ENCODE peak calls at places on chromosomes 4 and X, in four cellular contexts. U is left ventricle myocardium inferior, G is breast epithelium, I is mammary epithelial cell. S is an unnamed sample.

GRCh38 chr4:41358626-41359025 is 101.9 kb downstream of the UCHL1 start:
- DNase-seq in I (no peak), U (peak), G (no peak), S (no peak)

GRCh38 chr4:8374851-8375649 is 65.5 kb downstream of the ACOX3 start:
- DNase-seq in I (no peak), G (no peak), U (peak), S (no peak)

GRCh38 chr4:7564242-7564641 is 129.5 kb upstream of the PSAPL1 start:
- DNase-seq in U (no peak), I (no peak), G (no peak), S (no peak)

GRCh38 chrX:68945603-68946228 is 116.9 kb downstream of the EFNB1 start:
- DNase-seq in I (no peak), U (no peak), G (no peak), S (no peak)

GRCh38 chr4:34365891-34366290 is 1878.4 kb downstream of the ARAP2 start:
- DNase-seq in U (no peak), G (no peak), I (no peak), S (no peak)

GRCh38 chrX:148265829-148266228 is 234.6 kb upstream of the AFF2 start:
- DNase-seq in U (no peak), I (no peak), G (no peak), S (no peak)

GRCh38 chrX:150506486-150506885 is 61.9 kb upstream of the MTM1 start:
- DNase-seq in G (no peak), U (no peak), I (no peak), S (no peak)

GRCh38 chr4:4690854-4691253 is 149.0 kb upstream of the STX18 start:
- DNase-seq in I (no peak), U (no peak), G (no peak), S (no peak)

GRCh38 chr4:5863461-5864113 is 29.3 kb downstream of the CRMP1 start:
- DNase-seq in I (peak), G (no peak), U (no peak), S (peak)

GRCh38 chr4:20532871-20533870 is 167.1 kb upstream of the PACRGL start:
- DNase-seq in G (no peak), U (no peak), I (peak), S (peak)

GRCh38 chrX:79268788-79269187 is 98.3 kb downstream of the ITM2A start:
- DNase-seq in U (no peak), I (no peak), G (no peak), S (no peak)

GRCh38 chr4:40629401-40630334 is at the start of gene RBM47:
- DNase-seq in G (peak), I (peak), U (peak), S (peak)

GRCh38 chr4:56007154-56007553 is 58.4 kb downstream of the CEP135 start:
- DNase-seq in I (no peak), G (no peak), U (no peak), S (no peak)

GRCh38 chr4:132593717-132594400 is 555.2 kb upstream of the PCDH10 start:
- DNase-seq in G (no peak), U (no peak), I (peak), S (peak)

GRCh38 chr4:105210901-105211300 is 64.2 kb downstream of the TET2 start:
- DNase-seq in I (peak), G (no peak), U (no peak), S (no peak)

GRCh38 chrX:153336128-153336894 is 2.4 kb downstream of the ZNF275 start:
- DNase-seq in G (no peak), I (peak), U (no peak), S (no peak)

GRCh38 chr4:8709729-8710360 is 117.3 kb downstream of the CPZ start:
- DNase-seq in U (peak), I (no peak), G (no peak), S (no peak)

GRCh38 chr4:148060264-148061138 is 328.6 kb downstream of the ARHGAP10 start:
- DNase-seq in G (no peak), U (no peak), I (peak), S (no peak)

GRCh38 chrX:150361777-150362351 is 1.3 kb upstream of the MAMLD1 start:
- DNase-seq in G (no peak), I (peak), U (no peak), S (no peak)

GRCh38 chr4:31107362-31107761 is 387.2 kb downstream of the PCDH7 start:
- DNase-seq in U (no peak), I (peak), G (no peak), S (no peak)

GRCh38 chrX:21972721-21973120 is 32.2 kb downstream of the SMS start:
- DNase-seq in G (no peak), U (no peak), I (no peak), S (peak)

GRCh38 chr4:88195666-88196365 is 37.4 kb upstream of the ABCG2 start:
- DNase-seq in G (no peak), I (no peak), U (no peak), S (no peak)

GRCh38 chrX:101025126-101025525 is 26.8 kb downstream of the TRMT2B start:
- DNase-seq in I (no peak), G (no peak), U (no peak), S (no peak)

GRCh38 chrX:34341258-34341657 is 209.1 kb upstream of the FAM47A start:
- DNase-seq in U (no peak), G (no peak), I (no peak), S (no peak)
- TF ChIP-seq CTCF in U (no peak), G (no peak), I (peak), S (no peak)

GRCh38 chr4:164011791-164012190 is 517.3 kb downstream of the TMA16 start:
- DNase-seq in U (no peak), G (no peak), I (no peak), S (no peak)

GRCh38 chr4:164009435-164009834 is 514.9 kb downstream of the TMA16 start:
- DNase-seq in U (no peak), I (no peak), G (no peak), S (no peak)

GRCh38 chr4:164012396-164013027 is 518.0 kb downstream of the TMA16 start:
- DNase-seq in G (no peak), U (no peak), I (peak), S (no peak)
- TF ChIP-seq CTCF in G (no peak), U (no peak), I (peak), S (no peak)

GRCh38 chr4:173761938-173762337 is 231.9 kb upstream of the HAND2 start:
- DNase-seq in U (no peak), G (no peak), I (no peak), S (no peak)

GRCh38 chr4:173761236-173761635 is 231.2 kb upstream of the HAND2 start:
- DNase-seq in U (no peak), I (no peak), G (no peak), S (no peak)

GRCh38 chr4:173763374-173763773 is 233.3 kb upstream of the HAND2 start:
- DNase-seq in I (no peak), U (no peak), G (no peak), S (no peak)

GRCh38 chr4:173753408-173753807 is 223.4 kb upstream of the HAND2 start:
- DNase-seq in I (no peak), U (no peak), G (no peak), S (no peak)

GRCh38 chr4:173758132-173758531 is 228.1 kb upstream of the HAND2 start:
- DNase-seq in U (no peak), I (no peak), G (no peak), S (no peak)
- TF ChIP-seq CTCF in U (no peak), I (no peak), G (no peak), S (no peak)

GRCh38 chrX:140038842-140039241 is 73.5 kb upstream of the CXorf66 start:
- DNase-seq in G (no peak), U (no peak), I (no peak), S (no peak)
- TF ChIP-seq CTCF in G (no peak), U (no peak), I (no peak), S (no peak)

DNA sequence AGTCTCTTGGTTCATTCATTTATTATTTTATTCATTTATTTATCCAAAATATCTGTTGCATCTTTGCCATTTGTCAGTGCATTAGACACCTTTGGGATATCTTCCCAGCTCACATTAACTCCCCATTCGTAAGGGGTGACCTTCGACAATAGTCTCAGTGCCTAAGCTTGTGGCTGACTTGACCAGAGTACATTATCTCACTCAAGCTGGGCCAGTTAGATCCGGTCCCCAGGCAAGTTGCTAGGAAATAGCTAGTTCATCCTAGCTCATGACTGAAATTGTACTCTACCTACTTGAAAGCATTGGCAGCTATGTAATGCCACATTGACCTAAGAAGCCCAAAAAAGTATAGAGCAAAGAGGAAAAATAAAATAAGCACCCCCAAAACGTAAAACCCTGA is 165.3 kb downstream of the FBXO8 start:
- DNase-seq in U (no peak), I (no peak), G (no peak), S (no peak)
- TF ChIP-seq CTCF in U (no peak), I (no peak), G (no peak), S (no peak)